ENCODE peak calls at places on chromosomes 3 and 15, in four cellular contexts. M, P, G and O are unnamed samples.

GRCh38 chr15:31488437-31489204 is 162.0 kb downstream of the KLF13 start:
- DNase-seq in M (peak), P (peak), G (peak), O (peak)

GRCh38 chr3:42755681-42756578 is 17.1 kb downstream of the CCDC13 start:
- DNase-seq in M (no peak), P (no peak), G (no peak), O (no peak)

GRCh38 chr3:133361435-133361834 is 38.4 kb upstream of the BFSP2 start:
- DNase-seq in M (no peak), P (no peak), G (no peak), O (no peak)

GRCh38 chr15:82139823-82140268 is 94.0 kb upstream of the MEX3B start:
- DNase-seq in M (no peak), P (no peak), G (no peak), O (no peak)

GRCh38 chr3:101026881-101027678 is 33.9 kb upstream of the ABI3BP start:
- DNase-seq in M (no peak), P (no peak), G (no peak), O (no peak)

GRCh38 chr3:195114026-195114425 is 156.9 kb downstream of the XXYLT1 start:
- DNase-seq in M (no peak), P (no peak), G (no peak), O (no peak)

GRCh38 chr15:86916671-86917450 is 837.2 kb downstream of the AGBL1 start:
- DNase-seq in M (no peak), P (no peak), G (no peak), O (no peak)

GRCh38 chr3:127013758-127014535 is 31.0 kb downstream of the PLXNA1 start:
- DNase-seq in M (no peak), P (no peak), G (no peak), O (no peak)

GRCh38 chr3:72679540-72680198 is 168.6 kb downstream of the SHQ1 start:
- DNase-seq in M (no peak), P (no peak), G (no peak), O (no peak)

GRCh38 chr3:151328298-151329036 is 882 bp downstream of the P2RY13 start:
- DNase-seq in M (no peak), P (no peak), G (peak), O (no peak)

GRCh38 chr3:42507751-42508335 is 5.4 kb downstream of the VIPR1 start:
- DNase-seq in M (no peak), P (no peak), G (peak), O (no peak)

DNA sequence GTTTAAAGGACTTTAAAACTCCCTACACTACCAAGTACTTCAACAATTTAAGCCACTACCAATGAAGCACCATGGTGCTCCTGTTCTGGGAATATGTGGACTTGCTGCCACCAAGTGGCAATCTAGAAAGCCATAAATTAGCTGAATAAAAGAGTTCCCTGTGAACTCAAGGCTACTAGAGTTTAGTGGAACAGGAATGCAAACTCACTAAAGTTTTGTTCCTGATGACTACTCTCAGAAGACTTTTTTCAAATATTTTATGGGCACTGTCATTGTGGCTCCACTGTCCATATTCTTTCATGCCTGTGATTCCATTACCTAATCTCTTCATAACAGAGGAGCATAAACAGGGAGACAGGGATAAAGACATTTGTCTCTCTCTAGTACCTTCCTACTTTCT is 63.9 kb downstream of the TMCC1 start:
- DNase-seq in M (peak), P (no peak), G (peak), O (no peak)
- TF ChIP-seq CTCF in M (peak), P (peak), G (peak), O (peak)

GRCh38 chr3:169044341-169045113 is 619.0 kb downstream of the MECOM start:
- DNase-seq in M (no peak), P (no peak), G (no peak), O (no peak)

DNA sequence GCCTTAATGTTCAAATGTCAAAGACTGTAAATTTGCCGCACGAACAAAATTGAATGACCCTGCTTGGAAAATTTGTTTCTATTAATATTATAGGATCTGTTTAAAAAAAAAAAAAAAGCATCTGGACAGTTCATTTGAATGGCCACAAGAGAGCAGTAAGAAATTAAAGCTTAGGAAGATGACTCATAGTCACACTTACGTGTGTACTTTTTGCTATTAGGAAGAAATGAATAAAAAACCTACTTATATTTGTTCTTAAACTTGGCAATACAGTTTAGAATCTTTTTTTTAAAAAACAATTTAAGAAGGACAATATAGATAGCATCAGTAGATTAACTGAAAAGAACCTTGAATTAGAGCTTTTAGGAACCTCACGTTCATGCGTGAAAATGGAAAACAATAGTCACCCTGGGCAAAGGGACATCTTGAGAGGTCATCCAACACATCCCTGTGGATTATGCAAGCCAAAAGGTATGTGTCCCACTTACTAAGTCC is 621.8 kb downstream of the MECOM start:
- DNase-seq in M (no peak), P (no peak), G (no peak), O (no peak)
- TF ChIP-seq CTCF in M (peak), P (peak), G (peak), O (peak)

GRCh38 chr3:28590851-28591250 is 242.2 kb upstream of the AZI2 start:
- DNase-seq in M (no peak), P (no peak), G (no peak), O (no peak)
- TF ChIP-seq CTCF in M (no peak), P (no peak), G (no peak), O (no peak)

GRCh38 chr3:55434789-55435188 is 52.3 kb downstream of the WNT5A start:
- DNase-seq in M (peak), P (no peak), G (no peak), O (no peak)
- TF ChIP-seq CTCF in M (peak), P (no peak), G (no peak), O (peak)

DNA sequence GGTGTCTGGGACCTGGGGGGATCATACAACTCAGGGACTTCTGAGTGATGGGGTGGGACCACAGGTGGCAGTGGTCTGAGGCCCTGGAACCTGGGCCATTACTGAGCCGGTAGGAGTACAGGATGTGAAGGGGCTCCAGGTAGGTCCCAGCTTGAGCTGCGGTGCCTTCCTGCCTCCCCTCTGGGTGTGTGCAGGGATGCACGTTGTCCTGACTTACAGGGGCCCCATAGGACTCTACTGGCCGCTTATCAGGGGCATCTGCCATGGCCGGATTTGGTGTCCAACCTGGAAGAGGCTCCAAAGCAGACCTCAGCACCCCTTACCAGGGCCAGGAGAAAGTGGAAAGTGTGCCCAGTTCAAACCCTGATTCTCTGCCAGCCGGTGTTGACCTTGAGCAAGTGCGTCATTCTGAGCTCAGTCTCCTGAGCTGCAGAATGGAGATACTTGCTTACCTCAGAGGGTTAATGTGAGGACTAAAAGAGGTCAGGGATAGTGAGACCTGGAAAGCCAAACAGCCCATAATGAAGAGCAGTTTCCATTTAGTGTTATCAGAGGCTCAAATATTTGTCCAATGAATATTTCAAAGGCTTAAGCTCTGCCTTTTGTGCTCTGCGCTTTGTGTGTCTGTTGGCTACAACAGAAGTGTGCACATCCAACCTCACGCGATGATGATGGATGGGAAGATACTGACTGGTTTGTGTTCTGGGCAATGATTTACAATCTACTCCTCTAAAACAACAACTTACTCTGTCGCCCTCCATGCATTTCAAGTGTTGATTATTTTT is 35.4 kb upstream of the ESYT3 start:
- DNase-seq in M (no peak), P (no peak), G (no peak), O (no peak)
- TF ChIP-seq CTCF in M (no peak), P (no peak), G (no peak), O (no peak)

GRCh38 chr3:39387411-39387975 is 4.3 kb downstream of the SLC25A38 start:
- DNase-seq in M (no peak), P (peak), G (no peak), O (no peak)

GRCh38 chr3:39383913-39384664 is 919 bp downstream of the SLC25A38 start:
- DNase-seq in M (peak), P (peak), G (peak), O (peak)

GRCh38 chr3:39384665-39385000 is 1.5 kb downstream of the SLC25A38 start:
- DNase-seq in M (no peak), P (no peak), G (no peak), O (no peak)

GRCh38 chr3:39385456-39386098 is 2.4 kb downstream of the SLC25A38 start:
- DNase-seq in M (no peak), P (peak), G (no peak), O (no peak)

DNA sequence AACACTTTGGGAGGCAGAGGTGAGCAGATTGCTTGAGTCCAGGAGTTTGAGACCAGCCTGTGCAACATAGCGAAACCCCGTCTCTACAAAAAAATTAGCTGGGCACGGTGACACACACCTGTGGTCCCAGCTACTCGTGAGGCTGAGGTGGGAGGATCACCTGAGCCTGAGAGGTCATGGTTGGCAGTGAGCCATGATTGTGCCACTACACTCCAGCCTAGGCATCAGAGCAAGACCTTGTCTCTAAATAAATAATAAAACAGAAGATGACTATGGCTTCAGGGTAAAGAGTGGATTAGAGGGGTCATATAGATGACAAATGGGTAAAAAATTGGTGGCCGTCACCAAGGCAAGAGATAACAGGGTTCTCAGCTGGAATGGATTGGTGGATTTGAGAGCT is 3.2 kb downstream of the SLC25A38 start:
- DNase-seq in M (no peak), P (peak), G (no peak), O (no peak)
- TF ChIP-seq CTCF in M (no peak), P (no peak), G (no peak), O (no peak)

GRCh38 chr3:47491777-47492176 is 16.0 kb upstream of the SCAP start:
- DNase-seq in M (no peak), P (no peak), G (no peak), O (no peak)
- TF ChIP-seq CTCF in M (no peak), P (no peak), G (no peak), O (no peak)

DNA sequence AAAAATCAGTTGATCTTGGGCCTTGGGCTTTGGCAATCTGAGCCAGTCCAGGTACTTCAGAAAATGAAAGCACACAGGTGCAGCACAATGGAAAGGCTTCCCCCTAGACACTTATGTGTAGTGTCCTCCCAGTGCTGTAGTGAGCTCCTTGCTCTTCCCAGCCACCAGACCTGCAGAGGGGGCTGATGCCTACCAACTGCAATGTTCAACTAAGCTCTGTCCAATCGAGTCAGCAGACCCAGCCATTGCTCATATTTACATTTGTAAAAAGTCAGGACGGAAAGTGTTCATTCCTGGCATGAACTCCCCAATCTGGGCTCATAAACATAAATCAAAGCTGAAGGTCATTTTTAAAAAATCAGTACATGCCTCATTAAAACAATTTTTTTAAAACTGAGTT is 73.0 kb downstream of the FOXP1 start:
- DNase-seq in M (no peak), P (no peak), G (no peak), O (no peak)
- TF ChIP-seq CTCF in M (no peak), P (no peak), G (no peak), O (no peak)